ENCODE peak calls at places on chromosomes 3 and 15, in seven cellular contexts. O is neural progenitor cell, D is OCI-LY7, W is SK-N-SH, G is MM.1S, T is GM23338, R is GM23248. F is an unnamed sample.

GRCh38 chr3:13891492-13892073 is 11.7 kb upstream of the WNT7A start:
- DNase-seq in T (peak), G (no peak), O (peak), W (no peak), R (no peak), D (peak), F (no peak)

GRCh38 chr3:66110840-66111239 is 72.1 kb upstream of the MAGI1 start:
- DNase-seq in D (no peak), T (peak), G (no peak), W (no peak), O (no peak), R (no peak), F (no peak)

GRCh38 chr3:53891500-53892334 is at the start of gene SELENOK:
- DNase-seq in W (peak), O (peak), G (peak), T (peak), R (peak), D (peak), F (peak)

GRCh38 chr3:175108012-175108411 is 248.9 kb downstream of the NAALADL2 start:
- DNase-seq in T (no peak), W (no peak), G (no peak), D (no peak), O (no peak), R (no peak), F (no peak)

GRCh38 chr3:122694966-122695365 is 14.3 kb downstream of the PARP14 start:
- DNase-seq in G (no peak), T (no peak), O (no peak), W (no peak), D (peak), R (no peak), F (no peak)

GRCh38 chr3:12273045-12273695 is 15.7 kb upstream of the PPARG start:
- DNase-seq in W (no peak), D (peak), T (no peak), G (no peak), O (no peak), R (no peak), F (no peak)

GRCh38 chr15:58415636-58416035 is 16.2 kb upstream of the LIPC start:
- DNase-seq in W (no peak), O (no peak), T (no peak), G (no peak), R (peak), D (no peak), F (no peak)

GRCh38 chr3:12301513-12301912 is 12.6 kb downstream of the PPARG start:
- DNase-seq in W (no peak), G (no peak), R (no peak), O (no peak), D (no peak), T (no peak), F (no peak)

GRCh38 chr15:26891448-26891881 is 24.6 kb downstream of the GABRA5 start:
- DNase-seq in D (peak), R (peak), G (peak), T (peak), O (peak), W (peak), F (no peak)

GRCh38 chr15:39016706-39017105 is 452.1 kb upstream of the RASGRP1 start:
- DNase-seq in G (no peak), O (no peak), W (no peak), D (no peak), R (peak), T (no peak), F (no peak)

GRCh38 chr15:60972866-60973265 is 256.2 kb downstream of the RORA start:
- DNase-seq in G (no peak), O (no peak), R (peak), W (no peak), D (no peak), T (no peak), F (no peak)

GRCh38 chr3:5002174-5002870 is 23.1 kb downstream of the BHLHE40 start:
- DNase-seq in W (no peak), T (no peak), G (no peak), R (no peak), O (no peak), D (no peak), F (no peak)

GRCh38 chr3:13005301-13005700 is 67.9 kb downstream of the IQSEC1 start:
- DNase-seq in O (no peak), T (no peak), R (no peak), D (no peak), G (no peak), W (no peak), F (no peak)

GRCh38 chr3:150515210-150515609 is 31.1 kb downstream of the SERP1 start:
- DNase-seq in T (no peak), W (no peak), R (peak), O (no peak), G (no peak), D (no peak), F (peak)

GRCh38 chr15:74892313-74892712 is 2.5 kb downstream of the MPI start:
- DNase-seq in R (no peak), O (no peak), T (no peak), D (no peak), W (no peak), G (no peak), F (no peak)

GRCh38 chr15:75666823-75667501 is 19.2 kb downstream of the SNX33 start:
- DNase-seq in O (no peak), R (peak), G (no peak), D (no peak), T (no peak), W (no peak), F (peak)

DNA sequence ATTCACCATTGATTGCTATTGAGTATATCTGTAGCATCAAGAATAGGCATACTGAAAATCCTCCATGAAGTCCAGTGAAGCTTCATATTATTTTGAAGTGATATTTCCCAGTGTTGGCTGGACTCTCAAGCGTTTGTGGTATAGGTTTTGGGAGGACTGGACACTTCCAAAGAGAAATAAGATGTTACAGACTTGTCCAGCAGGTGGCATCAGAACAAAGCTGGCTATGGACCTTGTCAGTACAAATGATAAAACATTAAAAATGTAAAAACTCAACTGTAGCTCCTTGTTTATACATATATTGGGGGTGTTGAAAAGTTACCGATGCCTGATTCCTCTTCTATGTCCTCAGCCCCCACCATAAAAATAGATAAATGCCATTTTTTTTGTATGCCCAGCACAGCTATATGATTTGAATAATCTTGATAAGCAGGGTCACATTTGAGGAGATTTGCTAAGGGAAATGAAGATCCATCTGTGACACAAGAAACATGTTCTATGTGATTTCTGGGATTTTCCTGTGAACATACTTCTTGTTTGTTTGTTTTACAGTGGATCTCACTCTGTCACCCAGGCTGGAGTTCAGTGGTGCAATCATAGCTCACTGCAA is 54.5 kb upstream of the GOLGA6B start:
- DNase-seq in D (peak), W (peak), R (peak), O (peak), T (peak), G (peak), F (peak)
- TF ChIP-seq EZH2phosphoT487 in D (no peak), W (no peak), R (no peak), O (no peak), T (no peak), G (no peak), F (no peak)

GRCh38 chr15:67133738-67134576 is 68.6 kb downstream of the SMAD3 start:
- DNase-seq in G (peak), R (peak), T (peak), W (no peak), O (peak), D (peak), F (no peak)
- TF ChIP-seq EZH2phosphoT487 in G (no peak), R (no peak), T (no peak), W (no peak), O (no peak), D (no peak), F (no peak)

GRCh38 chr15:63231717-63232116 is 42.3 kb downstream of the RAB8B start:
- DNase-seq in O (no peak), D (no peak), W (no peak), T (no peak), G (no peak), R (peak), F (no peak)
- TF ChIP-seq EZH2phosphoT487 in O (no peak), D (no peak), W (no peak), T (no peak), G (no peak), R (no peak), F (no peak)

GRCh38 chr3:82020282-82020681 is 258.8 kb upstream of the GBE1 start:
- DNase-seq in D (no peak), W (no peak), T (no peak), R (no peak), O (no peak), G (no peak), F (no peak)

GRCh38 chr3:82022836-82023235 is 261.4 kb upstream of the GBE1 start:
- DNase-seq in O (no peak), R (no peak), T (no peak), G (no peak), D (no peak), W (no peak), F (no peak)
- TF ChIP-seq EZH2phosphoT487 in O (no peak), R (no peak), T (no peak), G (no peak), D (no peak), W (no peak), F (no peak)

GRCh38 chr15:92166751-92167412 is 226.8 kb upstream of the ST8SIA2 start:
- DNase-seq in G (no peak), O (no peak), R (no peak), W (peak), D (no peak), T (no peak), F (no peak)

GRCh38 chr15:92167413-92167950 is 226.2 kb upstream of the ST8SIA2 start:
- DNase-seq in R (no peak), G (no peak), D (no peak), O (no peak), W (no peak), T (no peak), F (no peak)

GRCh38 chr15:92164327-92165000 is 229.2 kb upstream of the ST8SIA2 start:
- DNase-seq in D (no peak), R (peak), W (no peak), G (no peak), O (peak), T (peak), F (no peak)

GRCh38 chr15:92165001-92165346 is 228.7 kb upstream of the ST8SIA2 start:
- DNase-seq in O (no peak), D (no peak), G (no peak), W (no peak), R (no peak), T (no peak), F (no peak)

DNA sequence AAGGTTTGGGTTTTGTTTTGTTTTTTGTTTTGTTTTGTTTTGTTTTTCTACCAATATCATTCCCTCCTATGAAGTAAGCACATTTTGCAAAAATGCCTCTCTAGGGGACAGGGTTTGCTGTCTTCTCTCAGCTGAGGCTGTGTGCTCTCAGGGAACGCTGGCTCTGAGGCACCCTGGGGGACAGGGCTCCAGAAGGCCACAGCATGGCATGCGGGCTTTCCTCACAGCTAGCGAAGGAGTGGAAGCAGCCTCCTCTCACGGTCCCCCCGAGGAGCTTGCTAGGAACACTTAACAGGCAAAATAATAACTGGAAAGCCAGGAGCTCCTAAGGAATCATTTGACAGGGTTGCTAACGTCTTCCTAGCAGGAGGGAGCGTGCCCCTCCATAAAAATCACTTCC is 227.7 kb upstream of the ST8SIA2 start:
- DNase-seq in O (peak), T (no peak), D (no peak), R (no peak), G (no peak), W (no peak), F (no peak)
- TF ChIP-seq EZH2phosphoT487 in O (no peak), T (no peak), D (no peak), R (no peak), G (no peak), W (no peak), F (no peak)

DNA sequence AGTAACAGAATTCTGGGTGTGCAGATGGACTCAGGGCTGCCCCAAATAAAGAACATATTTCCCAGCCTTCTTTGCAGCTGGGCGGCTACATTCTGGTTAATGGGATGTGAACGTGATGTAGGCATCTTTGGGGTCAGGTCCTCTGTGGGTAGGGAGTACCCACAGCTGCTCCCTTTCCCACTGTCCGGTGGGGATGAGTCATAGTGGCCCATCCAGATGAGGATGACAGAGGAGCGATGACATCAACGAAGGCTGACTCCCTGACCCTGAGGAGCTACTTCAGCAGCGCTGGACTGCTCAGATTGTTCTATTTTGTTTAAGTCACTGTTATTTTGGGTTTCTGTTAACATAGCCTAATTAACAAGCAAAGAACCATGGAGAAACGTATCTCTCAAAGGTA is 38.0 kb downstream of the SRPRB start:
- DNase-seq in W (no peak), R (peak), G (no peak), D (no peak), O (no peak), T (no peak), F (no peak)
- TF ChIP-seq EZH2phosphoT487 in W (no peak), R (no peak), G (no peak), D (no peak), O (no peak), T (no peak), F (no peak)

GRCh38 chr15:86163771-86164170 is 84.1 kb downstream of the AGBL1 start:
- DNase-seq in G (no peak), O (no peak), D (no peak), R (no peak), W (no peak), T (no peak), F (no peak)
- TF ChIP-seq EZH2phosphoT487 in G (no peak), O (no peak), D (no peak), R (no peak), W (no peak), T (no peak), F (no peak)

DNA sequence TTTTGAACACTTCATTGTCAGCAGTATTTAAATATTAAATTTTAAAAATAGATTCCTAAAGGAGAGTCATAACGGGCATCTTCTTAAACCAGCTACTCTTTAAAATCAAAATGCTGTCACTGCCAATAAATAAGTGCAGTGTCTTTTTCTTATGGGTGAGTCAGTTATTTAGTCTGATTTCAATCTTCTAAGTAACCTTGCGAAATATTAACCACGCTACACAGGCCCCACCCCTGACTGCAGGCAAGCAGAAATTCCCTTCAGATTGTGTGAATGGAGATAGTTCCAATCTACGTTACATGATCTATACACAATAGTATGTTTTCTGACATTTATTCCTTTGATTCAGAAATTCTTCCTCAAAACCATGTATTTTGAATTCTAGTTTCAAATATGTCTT is 141.5 kb downstream of the GADL1 start:
- DNase-seq in O (no peak), D (no peak), W (no peak), R (peak), T (no peak), G (no peak), F (no peak)
- TF ChIP-seq EZH2phosphoT487 in O (no peak), D (no peak), W (no peak), R (no peak), T (no peak), G (no peak), F (no peak)

GRCh38 chr3:45170071-45170470 is 23.9 kb upstream of the CDCP1 start:
- DNase-seq in D (no peak), O (no peak), T (no peak), R (peak), W (no peak), G (no peak), F (no peak)
- TF ChIP-seq EZH2phosphoT487 in D (no peak), O (no peak), T (no peak), R (no peak), W (no peak), G (no peak), F (no peak)

F was measured in HCT116.